ENCODE peak calls at places on chromosome 9, in ten cellular contexts. One of them, this sample, is unnamed.

GRCh38 chr9:117303643-117304230 is 111.1 kb downstream of the ASTN2 start:
- DNase-seq in upper lobe of right lung: no peak
- DNase-seq in thoracic aorta: no peak
- DNase-seq in tibial nerve: no peak
- DNase-seq in aorta: no peak
- DNase-seq in OCI-LY7: no peak
- DNase-seq in CD8-positive, alpha-beta T cell: no peak
- DNase-seq in ovary: no peak
- DNase-seq in IMR-90: no peak
- DNase-seq in fibroblast of lung: no peak
- DNase-seq in this sample: no peak

GRCh38 chr9:76401580-76402354 is 7.5 kb upstream of the RFK start:
- DNase-seq in OCI-LY7: peak
- DNase-seq in fibroblast of lung: no peak
- DNase-seq in CD8-positive, alpha-beta T cell: no peak
- DNase-seq in ovary: no peak
- DNase-seq in tibial nerve: no peak
- DNase-seq in aorta: no peak
- DNase-seq in upper lobe of right lung: no peak
- DNase-seq in IMR-90: peak
- DNase-seq in thoracic aorta: no peak
- DNase-seq in this sample: no peak

GRCh38 chr9:107928701-107929371 is 439.3 kb upstream of the KLF4 start:
- DNase-seq in ovary: no peak
- DNase-seq in tibial nerve: no peak
- DNase-seq in IMR-90: no peak
- DNase-seq in CD8-positive, alpha-beta T cell: no peak
- DNase-seq in thoracic aorta: no peak
- DNase-seq in fibroblast of lung: no peak
- DNase-seq in aorta: no peak
- DNase-seq in upper lobe of right lung: no peak
- DNase-seq in OCI-LY7: no peak
- DNase-seq in this sample: no peak

GRCh38 chr9:80866121-80866520 is 823.2 kb downstream of the TLE1 start:
- DNase-seq in aorta: no peak
- DNase-seq in IMR-90: no peak
- DNase-seq in OCI-LY7: no peak
- DNase-seq in ovary: no peak
- DNase-seq in upper lobe of right lung: no peak
- DNase-seq in fibroblast of lung: no peak
- DNase-seq in tibial nerve: no peak
- DNase-seq in thoracic aorta: no peak
- DNase-seq in CD8-positive, alpha-beta T cell: no peak
- DNase-seq in this sample: no peak

GRCh38 chr9:136339173-136339957 is 12.0 kb downstream of the GPSM1 start:
- DNase-seq in CD8-positive, alpha-beta T cell: no peak
- DNase-seq in aorta: no peak
- DNase-seq in IMR-90: peak
- DNase-seq in tibial nerve: peak
- DNase-seq in thoracic aorta: no peak
- DNase-seq in ovary: no peak
- DNase-seq in OCI-LY7: peak
- DNase-seq in fibroblast of lung: peak
- DNase-seq in upper lobe of right lung: peak
- DNase-seq in this sample: peak

GRCh38 chr9:84667571-84668203 is 1.8 kb upstream of the NTRK2 start:
- DNase-seq in thoracic aorta: no peak
- DNase-seq in fibroblast of lung: peak
- DNase-seq in aorta: no peak
- DNase-seq in OCI-LY7: no peak
- DNase-seq in upper lobe of right lung: no peak
- DNase-seq in ovary: peak
- DNase-seq in CD8-positive, alpha-beta T cell: no peak
- DNase-seq in IMR-90: peak
- DNase-seq in tibial nerve: peak
- DNase-seq in this sample: peak

GRCh38 chr9:120336753-120337090 is 243.2 kb downstream of the CDK5RAP2 start:
- DNase-seq in IMR-90: no peak
- DNase-seq in OCI-LY7: no peak
- DNase-seq in upper lobe of right lung: no peak
- DNase-seq in tibial nerve: no peak
- DNase-seq in fibroblast of lung: no peak
- DNase-seq in ovary: no peak
- DNase-seq in thoracic aorta: no peak
- DNase-seq in aorta: no peak
- DNase-seq in CD8-positive, alpha-beta T cell: no peak
- DNase-seq in this sample: no peak

GRCh38 chr9:89874351-89875321 is 269.8 kb downstream of the GADD45G start:
- DNase-seq in fibroblast of lung: no peak
- DNase-seq in aorta: no peak
- DNase-seq in CD8-positive, alpha-beta T cell: no peak
- DNase-seq in ovary: peak
- DNase-seq in IMR-90: no peak
- DNase-seq in upper lobe of right lung: peak
- DNase-seq in thoracic aorta: no peak
- DNase-seq in tibial nerve: no peak
- DNase-seq in OCI-LY7: no peak
- DNase-seq in this sample: peak

GRCh38 chr9:134935056-134936020 is 17.6 kb upstream of the FCN1 start:
- DNase-seq in thoracic aorta: no peak
- DNase-seq in IMR-90: no peak
- DNase-seq in OCI-LY7: no peak
- DNase-seq in fibroblast of lung: no peak
- DNase-seq in tibial nerve: no peak
- DNase-seq in ovary: no peak
- DNase-seq in CD8-positive, alpha-beta T cell: no peak
- DNase-seq in aorta: no peak
- DNase-seq in upper lobe of right lung: no peak
- DNase-seq in this sample: no peak

DNA sequence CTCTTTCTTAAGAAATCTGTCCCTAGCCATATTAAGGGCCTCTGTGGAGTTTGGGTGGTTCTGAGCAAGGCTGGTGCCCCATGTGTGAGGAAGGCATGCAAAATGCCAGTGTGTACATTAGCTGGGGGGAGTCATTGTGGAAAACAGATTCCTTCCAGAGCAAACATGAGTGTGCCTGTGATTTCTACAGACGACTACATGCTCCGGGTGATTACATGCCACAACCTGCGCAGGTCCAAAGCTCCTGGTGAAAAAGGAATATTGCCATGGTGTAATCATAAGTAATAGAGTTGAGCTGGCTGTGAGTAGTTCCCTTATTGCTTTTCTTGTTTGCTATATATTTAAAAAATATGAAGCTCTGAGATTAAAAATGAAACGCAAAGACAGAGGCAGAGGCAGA is 102.1 kb downstream of the ACER2 start:
- DNase-seq in OCI-LY7: no peak
- DNase-seq in upper lobe of right lung: no peak
- DNase-seq in ovary: no peak
- DNase-seq in IMR-90: no peak
- DNase-seq in fibroblast of lung: no peak
- DNase-seq in tibial nerve: no peak
- DNase-seq in CD8-positive, alpha-beta T cell: no peak
- DNase-seq in aorta: no peak
- DNase-seq in thoracic aorta: no peak
- DNase-seq in this sample: no peak
- H3K27ac ChIP-seq in OCI-LY7: no peak
- H3K27ac ChIP-seq in upper lobe of right lung: no peak
- H3K27ac ChIP-seq in ovary: no peak
- H3K27ac ChIP-seq in IMR-90: no peak
- H3K27ac ChIP-seq in fibroblast of lung: no peak
- H3K27ac ChIP-seq in tibial nerve: no peak
- H3K27ac ChIP-seq in CD8-positive, alpha-beta T cell: no peak
- H3K27ac ChIP-seq in aorta: no peak
- H3K27ac ChIP-seq in thoracic aorta: no peak
- H3K27ac ChIP-seq in this sample: no peak

DNA sequence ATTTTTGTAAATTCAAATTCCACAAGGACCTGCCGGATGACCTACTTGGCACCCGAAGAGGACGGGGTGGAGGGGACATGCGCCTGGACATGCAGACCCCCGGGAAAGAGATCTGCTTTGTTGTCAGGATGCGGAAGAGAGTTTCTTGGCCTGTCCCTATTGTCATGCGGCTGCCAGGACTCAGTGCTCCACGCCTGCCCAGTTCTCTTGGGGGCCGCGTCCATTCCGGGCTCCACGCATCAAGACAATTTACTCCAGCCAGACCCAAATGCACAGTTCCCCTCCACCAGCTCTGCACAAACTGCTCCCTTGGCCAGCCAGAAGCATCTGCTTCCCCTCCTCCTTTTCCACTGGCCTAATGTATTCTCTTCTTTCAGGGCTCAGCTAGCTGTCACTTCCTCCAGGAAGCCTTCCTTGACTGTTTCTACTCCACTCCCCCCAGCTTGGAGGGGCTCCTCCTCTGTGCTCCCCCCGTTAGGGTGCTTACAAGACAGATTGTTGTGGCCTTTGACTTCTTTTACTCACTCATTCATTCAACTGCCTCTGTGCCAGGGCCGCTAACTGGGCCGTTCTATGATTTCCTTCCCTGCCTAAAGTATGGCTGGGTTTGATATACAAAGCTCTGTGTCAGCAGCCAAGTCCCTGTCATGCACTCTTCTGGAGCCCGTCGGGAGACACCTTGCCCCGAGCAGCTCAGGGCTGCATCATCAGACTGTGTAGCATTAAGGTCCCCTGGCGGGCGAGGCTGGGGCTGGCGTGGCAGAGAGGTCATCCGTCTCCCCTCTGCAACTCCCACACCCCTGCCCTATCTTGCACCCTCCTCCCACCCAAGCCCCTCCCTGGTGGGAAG is 6.6 kb downstream of the FIBCD1 start:
- DNase-seq in CD8-positive, alpha-beta T cell: no peak
- DNase-seq in upper lobe of right lung: peak
- DNase-seq in fibroblast of lung: no peak
- DNase-seq in IMR-90: peak
- DNase-seq in ovary: no peak
- DNase-seq in thoracic aorta: no peak
- DNase-seq in OCI-LY7: no peak
- DNase-seq in aorta: no peak
- DNase-seq in tibial nerve: no peak
- DNase-seq in this sample: peak
- H3K4me3 ChIP-seq in CD8-positive, alpha-beta T cell: no peak
- H3K4me3 ChIP-seq in upper lobe of right lung: no peak
- H3K4me3 ChIP-seq in fibroblast of lung: no peak
- H3K4me3 ChIP-seq in IMR-90: peak
- H3K4me3 ChIP-seq in ovary: no peak
- H3K4me3 ChIP-seq in thoracic aorta: no peak
- H3K4me3 ChIP-seq in OCI-LY7: no peak
- H3K4me3 ChIP-seq in aorta: no peak
- H3K4me3 ChIP-seq in tibial nerve: no peak
- H3K4me3 ChIP-seq in this sample: peak

DNA sequence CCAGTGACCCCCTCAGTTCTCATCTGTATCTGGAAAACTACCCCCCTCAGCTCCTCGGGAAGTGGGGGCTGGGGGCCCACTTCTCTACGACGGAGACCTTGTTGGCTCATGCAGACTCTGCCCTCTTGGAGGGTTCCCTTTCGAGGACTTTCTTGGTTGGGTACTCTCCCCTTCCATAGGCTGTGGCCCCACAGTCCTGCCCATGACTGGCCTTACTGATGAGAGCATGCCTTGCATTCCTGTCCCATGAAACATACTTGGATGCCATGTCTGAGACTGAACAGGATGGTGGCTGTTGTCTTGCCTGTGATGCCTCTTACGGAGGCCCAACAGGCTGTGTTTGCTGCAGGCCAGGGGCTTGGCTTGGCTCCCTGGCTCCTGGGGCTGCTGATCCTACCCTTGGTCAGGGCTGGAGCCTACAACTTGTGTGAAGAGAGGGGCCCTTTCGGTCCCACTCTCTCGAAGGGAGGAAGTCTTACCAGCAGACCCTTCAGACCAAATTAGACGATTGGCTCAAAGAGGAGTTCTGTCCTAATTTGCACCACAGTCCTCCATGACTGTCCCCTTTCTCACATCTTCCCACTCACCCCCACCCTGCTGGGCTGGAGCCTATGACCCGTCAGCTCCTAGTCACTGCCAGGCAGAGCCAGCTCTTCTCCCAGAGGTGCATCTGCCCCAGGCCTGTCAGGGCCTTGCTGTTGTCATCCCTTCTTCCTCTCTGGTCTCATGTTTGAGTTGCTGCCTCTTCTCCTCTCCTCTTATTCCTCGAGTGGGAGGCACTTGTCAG is 109.9 kb downstream of the CACNA1B start:
- DNase-seq in IMR-90: no peak
- DNase-seq in ovary: no peak
- DNase-seq in fibroblast of lung: no peak
- DNase-seq in tibial nerve: no peak
- DNase-seq in aorta: no peak
- DNase-seq in upper lobe of right lung: no peak
- DNase-seq in OCI-LY7: no peak
- DNase-seq in CD8-positive, alpha-beta T cell: no peak
- DNase-seq in thoracic aorta: no peak
- DNase-seq in this sample: no peak
- H3K27ac ChIP-seq in IMR-90: no peak
- H3K27ac ChIP-seq in ovary: no peak
- H3K27ac ChIP-seq in fibroblast of lung: no peak
- H3K27ac ChIP-seq in tibial nerve: no peak
- H3K27ac ChIP-seq in aorta: no peak
- H3K27ac ChIP-seq in upper lobe of right lung: no peak
- H3K27ac ChIP-seq in OCI-LY7: no peak
- H3K27ac ChIP-seq in CD8-positive, alpha-beta T cell: no peak
- H3K27ac ChIP-seq in thoracic aorta: no peak
- H3K27ac ChIP-seq in this sample: no peak

GRCh38 chr9:127096208-127096607 is 26.2 kb downstream of the ANGPTL2 start:
- DNase-seq in ovary: no peak
- DNase-seq in OCI-LY7: no peak
- DNase-seq in tibial nerve: no peak
- DNase-seq in fibroblast of lung: no peak
- DNase-seq in upper lobe of right lung: no peak
- DNase-seq in thoracic aorta: no peak
- DNase-seq in IMR-90: no peak
- DNase-seq in aorta: no peak
- DNase-seq in CD8-positive, alpha-beta T cell: no peak
- DNase-seq in this sample: no peak
- H3K4me3 ChIP-seq in ovary: no peak
- H3K4me3 ChIP-seq in OCI-LY7: no peak
- H3K4me3 ChIP-seq in tibial nerve: no peak
- H3K4me3 ChIP-seq in fibroblast of lung: no peak
- H3K4me3 ChIP-seq in upper lobe of right lung: no peak
- H3K4me3 ChIP-seq in thoracic aorta: no peak
- H3K4me3 ChIP-seq in IMR-90: no peak
- H3K4me3 ChIP-seq in aorta: no peak
- H3K4me3 ChIP-seq in CD8-positive, alpha-beta T cell: no peak
- H3K4me3 ChIP-seq in this sample: no peak

GRCh38 chr9:37442556-37442955 is 20.1 kb downstream of the GRHPR start:
- DNase-seq in fibroblast of lung: no peak
- DNase-seq in thoracic aorta: no peak
- DNase-seq in OCI-LY7: no peak
- DNase-seq in IMR-90: no peak
- DNase-seq in upper lobe of right lung: no peak
- DNase-seq in tibial nerve: no peak
- DNase-seq in aorta: no peak
- DNase-seq in CD8-positive, alpha-beta T cell: no peak
- DNase-seq in ovary: no peak
- DNase-seq in this sample: no peak
- H3K27ac ChIP-seq in fibroblast of lung: no peak
- H3K27ac ChIP-seq in thoracic aorta: no peak
- H3K27ac ChIP-seq in OCI-LY7: no peak
- H3K27ac ChIP-seq in IMR-90: no peak
- H3K27ac ChIP-seq in upper lobe of right lung: no peak
- H3K27ac ChIP-seq in tibial nerve: no peak
- H3K27ac ChIP-seq in aorta: no peak
- H3K27ac ChIP-seq in CD8-positive, alpha-beta T cell: no peak
- H3K27ac ChIP-seq in ovary: no peak
- H3K27ac ChIP-seq in this sample: no peak